ENCODE peak calls at places on chromosomes 16 and 17, in ten cellular contexts. G, W, T, I, M, Q, A, S, L and F are unnamed samples.

GRCh38 chr17:79388556-79389295 is 222.1 kb downstream of the RBFOX3 start:
- DNase-seq in L (no peak), T (no peak), Q (peak; percentile 69), S (peak; percentile 71), G (no peak), W (no peak), I (peak; percentile 29), A (no peak), M (peak; percentile 7), F (peak; percentile 84)

GRCh38 chr17:10266477-10266876 is 68.1 kb upstream of the GAS7 start:
- DNase-seq in M (no peak), W (no peak), I (no peak), L (no peak), T (no peak), S (no peak), Q (no peak), A (no peak), G (no peak), F (no peak)

GRCh38 chr16:46903255-46903905 is 19.2 kb downstream of the GPT2 start:
- DNase-seq in L (no peak), Q (no peak), A (no peak), T (no peak), W (no peak), S (no peak), M (no peak), I (no peak), G (no peak), F (no peak)

GRCh38 chr17:45718791-45719190 is 65.3 kb upstream of the CRHR1 start:
- DNase-seq in Q (no peak), M (no peak), A (no peak), L (no peak), T (no peak), W (no peak), I (no peak), G (no peak), S (no peak), F (no peak)

GRCh38 chr17:19876524-19877161 is 8.9 kb upstream of the ULK2 start:
- DNase-seq in W (no peak), G (no peak), A (no peak), I (no peak), Q (peak; percentile 73), T (no peak), L (peak; percentile 9), M (no peak), S (no peak), F (no peak)

GRCh38 chr16:46573008-46573833 is 48.0 kb downstream of the SHCBP1 start:
- DNase-seq in L (no peak), I (peak; percentile 67), Q (no peak), S (no peak), A (no peak), M (peak; percentile 12), T (peak; percentile 1), G (peak; percentile 12), W (peak; percentile 12), F (no peak)

GRCh38 chr16:66459878-66460277 is 32.8 kb downstream of the BEAN1 start:
- DNase-seq in W (no peak), M (no peak), T (no peak), Q (no peak), A (no peak), G (no peak), L (no peak), S (no peak), I (no peak), F (no peak)

GRCh38 chr16:24070851-24071250 is 185.3 kb upstream of the CACNG3 start:
- DNase-seq in I (no peak), S (peak; percentile 5), A (peak; percentile 47), L (no peak), G (peak; percentile 3), Q (no peak), M (no peak), T (no peak), W (peak; percentile 40), F (peak; percentile 81)

GRCh38 chr16:74472010-74472409 is 50.7 kb upstream of the CLEC18B start:
- DNase-seq in M (no peak), S (no peak), G (no peak), W (no peak), I (no peak), A (no peak), T (no peak), L (no peak), Q (no peak), F (no peak)

GRCh38 chr17:9371019-9371418 is 204.6 kb downstream of the STX8 start:
- DNase-seq in S (peak; percentile 93), G (peak; percentile 41), M (peak; percentile 94), W (no peak), T (no peak), L (no peak), I (peak; percentile 89), A (peak; percentile 69), Q (no peak), F (peak; percentile 57)

GRCh38 chr17:16589097-16589969 is 20.3 kb upstream of the ZNF287 start:
- DNase-seq in T (peak; percentile 82), L (peak; percentile 87), M (peak; percentile 38), S (peak; percentile 82), G (peak; percentile 63), I (peak; percentile 74), Q (peak; percentile 98), A (peak; percentile 35), W (no peak), F (peak; percentile 89)

GRCh38 chr16:318628-319027 is 33.9 kb downstream of the AXIN1 start:
- DNase-seq in M (no peak), Q (no peak), T (no peak), L (no peak), G (no peak), W (no peak), A (no peak), I (no peak), S (no peak), F (no peak)

GRCh38 chr17:16486373-16487250 is 5.4 kb downstream of the LRRC75A start:
- DNase-seq in T (peak; percentile 12), M (peak; percentile 35), I (peak; percentile 8), G (peak; percentile 36), W (no peak), Q (peak; percentile 90), L (no peak), A (peak; percentile 93), S (peak; percentile 98), F (peak; percentile 55)

GRCh38 chr16:73743665-73744496 is 552.7 kb upstream of the PSMD7 start:
- DNase-seq in Q (no peak), G (no peak), I (no peak), L (no peak), A (no peak), W (no peak), M (no peak), T (no peak), S (peak; percentile 9), F (peak; percentile 58)

GRCh38 chr16:29875206-29875605 is 12.2 kb upstream of the CDIPT start:
- DNase-seq in T (no peak), S (no peak), Q (no peak), G (no peak), I (no peak), A (no peak), W (no peak), M (no peak), L (no peak), F (no peak)